ENCODE peak calls at places on chromosomes 4 and X, in eight cellular contexts. B is mesothelial cell of epicardium, L is psoas muscle, R is fibroblast of lung, N is cardiac fibroblast, O is epithelial cell of esophagus, D is HFF-Myc, A is brain microvascular endothelial cell. T is an unnamed sample.

GRCh38 chr4:108988514-108989195 is 225.8 kb upstream of the ETNPPL start:
- DNase-seq in D (no peak), B (no peak), R (peak), O (no peak), L (no peak), N (no peak), A (no peak), T (no peak)

GRCh38 chrX:48802089-48802812 is 384 bp downstream of the HDAC6 start:
- DNase-seq in D (peak), B (no peak), O (peak), N (peak), A (peak), R (peak), L (peak), T (peak)

GRCh38 chrX:20433376-20433775 is 166.7 kb upstream of the RPS6KA3 start:
- DNase-seq in A (no peak), O (no peak), N (no peak), B (no peak), L (no peak), R (peak), D (no peak), T (no peak)

GRCh38 chrX:48540480-48540879 is 966 bp downstream of the TBC1D25 start:
- DNase-seq in B (no peak), D (no peak), L (no peak), N (no peak), R (no peak), A (no peak), O (no peak), T (no peak)

GRCh38 chr4:94011190-94011589 is 182.6 kb downstream of the ATOH1 start:
- DNase-seq in B (no peak), N (no peak), R (no peak), A (no peak), D (no peak), L (no peak), O (no peak), T (no peak)

GRCh38 chrX:3697701-3698279 is 15.7 kb downstream of the PRKX start:
- DNase-seq in A (peak), R (peak), L (no peak), B (no peak), N (peak), O (peak), D (no peak), T (no peak)

GRCh38 chrX:3807906-3808305 is 94.5 kb upstream of the PRKX start:
- DNase-seq in D (no peak), B (no peak), N (no peak), L (no peak), A (no peak), O (no peak), R (no peak), T (no peak)

GRCh38 chrX:68834371-68835103 is 5.7 kb downstream of the EFNB1 start:
- DNase-seq in O (no peak), D (no peak), N (no peak), R (no peak), B (peak), A (no peak), L (no peak), T (no peak)

GRCh38 chrX:13538414-13538813 is 31.0 kb upstream of the EGFL6 start:
- DNase-seq in B (no peak), L (no peak), R (no peak), D (no peak), A (no peak), N (no peak), O (no peak), T (no peak)

GRCh38 chr4:145481164-145481941 is at the start of gene SMAD1:
- DNase-seq in R (peak), B (peak), N (peak), O (peak), A (peak), D (peak), L (peak), T (peak)

GRCh38 chr4:39083164-39083563 is 21.1 kb downstream of the KLHL5 start:
- DNase-seq in A (peak), B (no peak), L (no peak), D (no peak), N (peak), R (peak), O (peak), T (no peak)

GRCh38 chr4:11428161-11428700 is 463 bp downstream of the HS3ST1 start:
- DNase-seq in O (peak), D (no peak), N (no peak), R (no peak), A (no peak), B (no peak), L (no peak), T (no peak)

GRCh38 chr4:180542445-180543100 is 1700.6 kb upstream of the TENM3 start:
- DNase-seq in R (peak), L (no peak), D (no peak), O (peak), N (peak), B (no peak), A (peak), T (peak)

GRCh38 chrX:97895751-97896150 is 1012.0 kb downstream of the RPA4 start:
- DNase-seq in O (no peak), R (peak), B (no peak), D (no peak), N (peak), L (no peak), A (no peak), T (no peak)

GRCh38 chr4:126354784-126355183 is 1040.0 kb downstream of the FAT4 start:
- DNase-seq in R (no peak), B (no peak), N (peak), A (no peak), O (peak), L (no peak), D (no peak), T (no peak)

GRCh38 chrX:23820235-23820782 is 37.3 kb downstream of the SAT1 start:
- DNase-seq in N (no peak), L (no peak), B (no peak), R (peak), D (no peak), O (peak), A (no peak), T (no peak)

GRCh38 chrX:142637206-142637605 is 388.5 kb upstream of the SPANXN4 start:
- DNase-seq in R (no peak), A (no peak), N (no peak), B (no peak), O (no peak), D (no peak), L (no peak), T (no peak)

GRCh38 chrX:70168238-70169188 is 8.8 kb upstream of the DGAT2L6 start:
- DNase-seq in R (peak), B (no peak), L (no peak), O (peak), D (peak), A (peak), N (peak), T (peak)

GRCh38 chr4:70956570-70957210 is 36.8 kb upstream of the DCK start:
- DNase-seq in N (no peak), D (no peak), B (no peak), O (no peak), R (no peak), A (no peak), L (no peak), T (no peak)

GRCh38 chr4:148225639-148226038 is 216.6 kb downstream of the NR3C2 start:
- DNase-seq in R (peak), O (peak), N (peak), B (no peak), L (no peak), A (peak), D (no peak), T (no peak)

GRCh38 chr4:104424368-104424921 is 70.2 kb downstream of the CXXC4 start:
- DNase-seq in O (no peak), R (no peak), A (no peak), B (no peak), L (no peak), D (no peak), N (no peak), T (no peak)
- TF ChIP-seq CTCF in O (no peak), R (no peak), A (no peak), B (no peak), L (no peak), D (no peak), N (no peak), T (no peak)

DNA sequence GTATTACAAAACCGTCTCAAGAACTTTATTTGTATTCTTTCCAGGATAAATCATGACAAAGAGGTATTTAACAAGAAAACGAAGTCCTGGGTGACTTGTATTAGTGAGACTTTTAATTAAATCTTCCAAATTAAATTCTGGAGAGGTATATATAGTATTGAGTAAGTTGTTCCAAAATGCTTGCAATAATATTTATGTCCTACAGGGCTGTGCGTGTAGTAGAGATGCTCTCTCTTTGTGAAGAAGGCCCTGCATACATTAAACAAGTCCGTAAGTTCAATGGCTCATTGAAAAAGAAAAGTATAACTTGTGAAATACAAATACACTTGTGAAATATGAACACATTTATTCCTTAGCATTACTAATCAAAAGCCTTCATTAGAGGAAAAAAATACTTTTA is 211.4 kb downstream of the ARHGAP24 start:
- DNase-seq in A (no peak), O (no peak), R (no peak), B (no peak), L (no peak), D (no peak), N (no peak), T (no peak)
- TF ChIP-seq CTCF in A (no peak), O (no peak), R (no peak), B (no peak), L (no peak), D (no peak), N (no peak), T (no peak)

DNA sequence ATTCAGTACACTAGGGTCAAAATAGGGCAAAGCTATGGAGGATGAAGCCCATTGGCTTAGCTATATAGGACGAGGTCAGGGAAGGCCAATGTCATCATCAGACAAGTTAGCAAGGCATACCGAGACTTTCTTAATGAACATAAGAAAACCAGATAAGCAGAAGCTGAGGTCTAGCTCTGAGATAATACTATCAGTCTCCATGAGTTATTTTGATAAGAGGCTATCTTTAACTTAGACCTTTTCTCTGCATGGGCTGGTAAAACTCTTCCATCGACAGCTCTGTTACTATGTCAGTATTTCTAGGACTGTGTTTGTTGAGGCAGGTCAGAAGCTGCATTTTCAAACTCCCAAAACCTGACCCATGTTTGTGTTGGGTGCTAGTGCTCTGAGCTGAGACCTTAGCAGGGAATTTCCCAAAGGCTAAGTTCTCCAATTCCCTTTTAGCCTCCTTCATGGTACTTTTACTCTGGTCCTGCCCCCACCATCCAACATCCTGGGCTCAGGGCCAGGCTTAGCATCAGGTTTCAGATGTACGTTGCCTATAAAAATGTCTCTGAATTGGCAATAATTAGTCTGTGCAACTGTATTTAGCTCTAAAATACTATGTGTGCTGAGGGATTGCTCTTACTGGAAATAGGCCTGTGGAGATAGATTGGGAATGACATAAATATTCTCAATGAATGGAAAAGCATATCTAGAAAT is 29.3 kb upstream of the LRAT start:
- DNase-seq in L (no peak), D (no peak), B (no peak), A (no peak), N (no peak), R (no peak), O (no peak), T (no peak)
- TF ChIP-seq CTCF in L (no peak), D (no peak), B (no peak), A (no peak), N (no peak), R (no peak), O (no peak), T (no peak)

GRCh38 chr4:174055344-174055743 is 228.1 kb downstream of the FBXO8 start:
- DNase-seq in O (no peak), D (no peak), L (no peak), N (no peak), B (no peak), R (no peak), A (no peak), T (no peak)

GRCh38 chr4:174056959-174057358 is 226.5 kb downstream of the FBXO8 start:
- DNase-seq in B (no peak), D (no peak), O (no peak), N (no peak), L (no peak), R (no peak), A (no peak), T (no peak)

GRCh38 chr4:174058846-174059245 is 224.6 kb downstream of the FBXO8 start:
- DNase-seq in B (no peak), A (no peak), O (no peak), R (no peak), D (no peak), L (no peak), N (peak), T (no peak)

GRCh38 chr4:174066806-174067205 is 216.7 kb downstream of the FBXO8 start:
- DNase-seq in O (no peak), N (no peak), R (no peak), L (no peak), D (no peak), A (no peak), B (no peak), T (no peak)

GRCh38 chr4:174061026-174061425 is 222.4 kb downstream of the FBXO8 start:
- DNase-seq in L (no peak), R (no peak), B (no peak), D (no peak), O (no peak), N (no peak), A (no peak), T (no peak)
- TF ChIP-seq CTCF in L (no peak), R (no peak), B (no peak), D (no peak), O (no peak), N (no peak), A (no peak), T (no peak)

T was measured in LNCaP clone FGC.